ENCODE peak calls at places on chromosomes 5 and 9, in six cellular contexts. Z is right lobe of liver, K is neural crest cell, D is GM12865, T is fibroblast of the aortic adventitia, W is A549. Q is an unnamed sample.

GRCh38 chr9:122954253-122954691 is 13.5 kb downstream of the RABGAP1 start:
- DNase-seq in T (peak; percentile 80), K (no peak), W (no peak), Z (no peak), D (no peak), Q (no peak)

GRCh38 chr9:15370496-15371464 is 51.9 kb upstream of the SNAPC3 start:
- DNase-seq in T (peak; percentile 7), Z (no peak), D (no peak), W (no peak), K (no peak), Q (no peak)

GRCh38 chr5:27568811-27569210 is 530.4 kb upstream of the CDH9 start:
- DNase-seq in W (no peak), T (peak; percentile 45), K (no peak), D (no peak), Z (no peak), Q (no peak)

GRCh38 chr5:115460476-115460875 is 84.1 kb downstream of the FEM1C start:
- DNase-seq in D (peak; percentile 75), T (peak; percentile 86), W (peak; percentile 27), Z (peak; percentile 46), K (no peak), Q (no peak)

GRCh38 chr9:122221223-122221811 is 7.4 kb downstream of the LHX6 start:
- DNase-seq in Z (no peak), K (no peak), D (no peak), W (no peak), T (no peak), Q (no peak)

GRCh38 chr5:145854651-145855258 is 18.1 kb downstream of the GRXCR2 start:
- DNase-seq in K (no peak), T (peak; percentile 86), Z (no peak), W (peak; percentile 42), D (no peak), Q (peak; percentile 72)

GRCh38 chr5:150515446-150515845 is 7.5 kb downstream of the NDST1 start:
- DNase-seq in K (no peak), W (no peak), Z (no peak), T (peak; percentile 95), D (no peak), Q (no peak)

GRCh38 chr9:114737118-114737517 is 55.1 kb upstream of the TEX48 start:
- DNase-seq in Z (no peak), W (no peak), T (no peak), K (no peak), D (no peak), Q (no peak)

GRCh38 chr9:112061152-112061740 is 113.9 kb downstream of the SUSD1 start:
- DNase-seq in W (peak; percentile 81), K (no peak), T (peak; percentile 98), D (peak; percentile 83), Z (peak; percentile 67), Q (peak; percentile 67)

GRCh38 chr5:137370511-137371071 is 128.5 kb downstream of the SPOCK1 start:
- DNase-seq in T (no peak), D (no peak), K (no peak), W (no peak), Z (no peak), Q (no peak)

GRCh38 chr5:168734119-168734518 is 155.0 kb upstream of the PANK3 start:
- DNase-seq in K (no peak), Z (no peak), T (no peak), W (no peak), D (no peak), Q (no peak)

GRCh38 chr9:125988479-125989050 is 241.4 kb downstream of the PBX3 start:
- DNase-seq in Z (peak; percentile 8), D (no peak), T (no peak), K (no peak), W (no peak), Q (no peak)

GRCh38 chr9:130939405-130939941 is 426 bp upstream of the FIBCD1 start:
- DNase-seq in D (no peak), W (no peak), T (no peak), K (no peak), Z (no peak), Q (no peak)

GRCh38 chr5:139388198-139388821 is 1.4 kb downstream of the MZB1 start:
- DNase-seq in K (no peak), D (peak; percentile 84), T (peak; percentile 51), Z (no peak), W (peak; percentile 66), Q (peak; percentile 87)

GRCh38 chr9:126705767-126706697 is 92.3 kb downstream of the LMX1B start:
- DNase-seq in W (peak; percentile 79), T (peak; percentile 16), D (peak; percentile 66), Z (peak; percentile 69), K (peak; percentile 52), Q (no peak)

GRCh38 chr9:107872457-107873192 is 383.1 kb upstream of the KLF4 start:
- DNase-seq in Z (no peak), T (no peak), K (no peak), W (no peak), D (no peak), Q (no peak)

GRCh38 chr5:1437452-1437851 is 7.8 kb downstream of the SLC6A3 start:
- DNase-seq in D (no peak), K (no peak), T (peak; percentile 35), Z (no peak), W (peak; percentile 65), Q (no peak)
- TF ChIP-seq CTCF in D (no peak), K (no peak), T (peak; percentile 11), Z (no peak), W (no peak), Q (no peak)

GRCh38 chr5:141940695-141941271 is 17.1 kb downstream of the DELE1 start:
- DNase-seq in Z (no peak), T (peak; percentile 58), K (no peak), W (peak; percentile 23), D (no peak), Q (no peak)
- TF ChIP-seq CTCF in Z (no peak), T (peak; percentile 23), K (no peak), W (no peak), D (no peak), Q (no peak)

GRCh38 chr5:88827997-88828396 is 55.0 kb downstream of the MEF2C start:
- DNase-seq in D (no peak), K (no peak), W (no peak), Z (no peak), T (no peak), Q (no peak)

GRCh38 chr5:88830567-88830966 is 52.4 kb downstream of the MEF2C start:
- DNase-seq in Z (no peak), W (no peak), K (no peak), D (peak; percentile 70), T (peak; percentile 28), Q (no peak)

GRCh38 chr5:88826959-88827585 is 55.9 kb downstream of the MEF2C start:
- DNase-seq in W (no peak), T (peak; percentile 83), Z (peak; percentile 34), D (peak; percentile 86), K (no peak), Q (peak; percentile 32)

GRCh38 chr5:88829773-88830172 is 53.2 kb downstream of the MEF2C start:
- DNase-seq in W (no peak), T (peak; percentile 41), K (no peak), Z (no peak), D (no peak), Q (no peak)

DNA sequence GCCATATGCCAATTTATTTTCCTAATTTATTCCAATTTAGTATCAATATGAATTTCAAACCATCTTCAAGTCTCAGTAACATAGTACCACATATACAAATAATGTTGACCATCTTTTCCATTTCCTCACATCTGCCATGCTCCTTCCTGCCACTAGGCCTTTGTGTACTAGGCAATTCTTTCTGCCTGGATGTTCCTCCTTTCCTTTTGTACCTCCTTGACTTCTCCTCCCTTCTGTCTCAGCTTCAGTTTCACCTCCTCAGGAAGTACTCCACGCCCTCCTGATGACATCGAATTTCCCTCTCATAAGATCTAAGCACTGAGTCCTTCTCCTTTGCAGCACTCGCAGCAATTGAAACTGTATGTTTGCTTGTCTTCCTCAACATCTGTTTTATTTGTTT is 53.9 kb downstream of the MEF2C start:
- DNase-seq in Z (no peak), D (peak; percentile 68), K (no peak), W (no peak), T (peak; percentile 41), Q (no peak)
- TF ChIP-seq CTCF in Z (no peak), D (peak; percentile 34), K (peak; percentile 50), W (no peak), T (peak; percentile 59), Q (no peak)

GRCh38 chr9:12666813-12667212 is 26.4 kb upstream of the TYRP1 start:
- DNase-seq in D (no peak), W (no peak), K (no peak), T (no peak), Z (no peak), Q (no peak)
- TF ChIP-seq CTCF in D (peak; percentile 7), W (peak; percentile 20), K (no peak), T (no peak), Z (no peak), Q (no peak)